ENCODE peak calls at places on chromosome 7, in six cellular contexts. V, S, J, K, Z and W are unnamed samples.

GRCh38 chr7:84658286-84658685 is 463.7 kb upstream of the SEMA3A start:
- DNase-seq in V (no peak), S (no peak), J (no peak), K (no peak), Z (no peak), W (no peak)

GRCh38 chr7:2811476-2812118 is 32.5 kb downstream of the GNA12 start:
- DNase-seq in V (no peak), S (peak; percentile 14), J (no peak), K (no peak), Z (no peak), W (no peak)

GRCh38 chr7:41816111-41816510 is 113.2 kb upstream of the INHBA start:
- DNase-seq in V (no peak), S (no peak), J (no peak), K (no peak), Z (no peak), W (no peak)

GRCh38 chr7:139750459-139751095 is 27.2 kb downstream of the HIPK2 start:
- DNase-seq in V (no peak), S (no peak), J (no peak), K (no peak), Z (no peak), W (no peak)

GRCh38 chr7:31958216-31958615 is 112.0 kb downstream of the PDE1C start:
- DNase-seq in V (no peak), S (peak; percentile 15), J (no peak), K (no peak), Z (peak; percentile 28), W (no peak)

GRCh38 chr7:36045830-36046341 is 107.2 kb upstream of the EEPD1 start:
- DNase-seq in V (no peak), S (no peak), J (no peak), K (no peak), Z (no peak), W (no peak)

GRCh38 chr7:158726277-158726807 is 21.7 kb upstream of the NCAPG2 start:
- DNase-seq in V (no peak), S (no peak), J (no peak), K (no peak), Z (no peak), W (no peak)

GRCh38 chr7:22433710-22434460 is 66.1 kb downstream of the STEAP1B start:
- DNase-seq in V (no peak), S (peak; percentile 83), J (no peak), K (no peak), Z (peak; percentile 64), W (no peak)

GRCh38 chr7:27237735-27238334 is 4.8 kb upstream of the EVX1 start:
- DNase-seq in V (no peak), S (peak; percentile 73), J (no peak), K (no peak), Z (peak; percentile 68), W (no peak)

GRCh38 chr7:49174396-49174795 is 250.0 kb downstream of the CDC14C start:
- DNase-seq in V (no peak), S (no peak), J (no peak), K (no peak), Z (no peak), W (no peak)